ENCODE peak calls at places on chromosomes 1 and 21, in nine cellular contexts. One of them, this sample, is unnamed.

GRCh38 chr1:179342740-179343404 is 22.9 kb upstream of the AXDND1 start:
- DNase-seq in SW480: no peak
- DNase-seq in lower leg skin: no peak
- DNase-seq in NK-92 treated with Interleukin-12 subunit alpha and Interleukin-12 subunit beta, amount 100 ng/mL, for 24 hours: no peak
- DNase-seq in caudate nucleus: no peak
- DNase-seq in hypothalamus: no peak
- DNase-seq in CD4-positive, alpha-beta memory T cell: no peak
- DNase-seq in activated naive CD8-positive, alpha-beta T cell treated with anti-CD3 and anti-CD28 coated beads, Interleukin-2, amount 50 U/mL, for 24 hours: no peak
- DNase-seq in HCT116: no peak
- DNase-seq in this sample: no peak

GRCh38 chr1:171355727-171356126 is 41.7 kb downstream of the FMO4 start:
- DNase-seq in SW480: no peak
- DNase-seq in lower leg skin: no peak
- DNase-seq in NK-92 treated with Interleukin-12 subunit alpha and Interleukin-12 subunit beta, amount 100 ng/mL, for 24 hours: no peak
- DNase-seq in caudate nucleus: peak; percentile 8
- DNase-seq in hypothalamus: no peak
- DNase-seq in CD4-positive, alpha-beta memory T cell: no peak
- DNase-seq in activated naive CD8-positive, alpha-beta T cell treated with anti-CD3 and anti-CD28 coated beads, Interleukin-2, amount 50 U/mL, for 24 hours: no peak
- DNase-seq in HCT116: no peak
- DNase-seq in this sample: no peak

GRCh38 chr1:184463680-184464079 is 76.9 kb downstream of the C1orf21 start:
- DNase-seq in SW480: no peak
- DNase-seq in lower leg skin: no peak
- DNase-seq in NK-92 treated with Interleukin-12 subunit alpha and Interleukin-12 subunit beta, amount 100 ng/mL, for 24 hours: no peak
- DNase-seq in caudate nucleus: no peak
- DNase-seq in hypothalamus: no peak
- DNase-seq in CD4-positive, alpha-beta memory T cell: no peak
- DNase-seq in activated naive CD8-positive, alpha-beta T cell treated with anti-CD3 and anti-CD28 coated beads, Interleukin-2, amount 50 U/mL, for 24 hours: no peak
- DNase-seq in HCT116: no peak
- DNase-seq in this sample: no peak

GRCh38 chr1:65681101-65681500 is 111.6 kb upstream of the PDE4B start:
- DNase-seq in SW480: no peak
- DNase-seq in lower leg skin: no peak
- DNase-seq in NK-92 treated with Interleukin-12 subunit alpha and Interleukin-12 subunit beta, amount 100 ng/mL, for 24 hours: no peak
- DNase-seq in caudate nucleus: no peak
- DNase-seq in hypothalamus: no peak
- DNase-seq in CD4-positive, alpha-beta memory T cell: no peak
- DNase-seq in activated naive CD8-positive, alpha-beta T cell treated with anti-CD3 and anti-CD28 coated beads, Interleukin-2, amount 50 U/mL, for 24 hours: no peak
- DNase-seq in HCT116: no peak
- DNase-seq in this sample: no peak

GRCh38 chr1:19374402-19374801 is 62.3 kb downstream of the SLC66A1 start:
- DNase-seq in SW480: no peak
- DNase-seq in lower leg skin: no peak
- DNase-seq in NK-92 treated with Interleukin-12 subunit alpha and Interleukin-12 subunit beta, amount 100 ng/mL, for 24 hours: no peak
- DNase-seq in caudate nucleus: no peak
- DNase-seq in hypothalamus: no peak
- DNase-seq in CD4-positive, alpha-beta memory T cell: no peak
- DNase-seq in activated naive CD8-positive, alpha-beta T cell treated with anti-CD3 and anti-CD28 coated beads, Interleukin-2, amount 50 U/mL, for 24 hours: no peak
- DNase-seq in HCT116: no peak
- DNase-seq in this sample: no peak

GRCh38 chr21:39788383-39788782 is 43.4 kb downstream of the IGSF5 start:
- DNase-seq in SW480: peak; percentile 96
- DNase-seq in lower leg skin: peak; percentile 87
- DNase-seq in NK-92 treated with Interleukin-12 subunit alpha and Interleukin-12 subunit beta, amount 100 ng/mL, for 24 hours: no peak
- DNase-seq in caudate nucleus: peak; percentile 70
- DNase-seq in hypothalamus: peak; percentile 62
- DNase-seq in CD4-positive, alpha-beta memory T cell: no peak
- DNase-seq in activated naive CD8-positive, alpha-beta T cell treated with anti-CD3 and anti-CD28 coated beads, Interleukin-2, amount 50 U/mL, for 24 hours: no peak
- DNase-seq in HCT116: peak; percentile 66
- DNase-seq in this sample: peak; percentile 52

GRCh38 chr21:44948426-44949120 is 8.7 kb downstream of the SLX9 start:
- DNase-seq in SW480: no peak
- DNase-seq in lower leg skin: no peak
- DNase-seq in NK-92 treated with Interleukin-12 subunit alpha and Interleukin-12 subunit beta, amount 100 ng/mL, for 24 hours: no peak
- DNase-seq in caudate nucleus: no peak
- DNase-seq in hypothalamus: no peak
- DNase-seq in CD4-positive, alpha-beta memory T cell: no peak
- DNase-seq in activated naive CD8-positive, alpha-beta T cell treated with anti-CD3 and anti-CD28 coated beads, Interleukin-2, amount 50 U/mL, for 24 hours: no peak
- DNase-seq in HCT116: no peak
- DNase-seq in this sample: no peak

GRCh38 chr1:8754993-8755392 is 62.4 kb downstream of the RERE start:
- DNase-seq in SW480: no peak
- DNase-seq in lower leg skin: no peak
- DNase-seq in NK-92 treated with Interleukin-12 subunit alpha and Interleukin-12 subunit beta, amount 100 ng/mL, for 24 hours: no peak
- DNase-seq in caudate nucleus: no peak
- DNase-seq in hypothalamus: no peak
- DNase-seq in CD4-positive, alpha-beta memory T cell: no peak
- DNase-seq in activated naive CD8-positive, alpha-beta T cell treated with anti-CD3 and anti-CD28 coated beads, Interleukin-2, amount 50 U/mL, for 24 hours: no peak
- DNase-seq in HCT116: no peak
- DNase-seq in this sample: no peak

GRCh38 chr1:20530901-20531300 is 21.5 kb upstream of the FAM43B start:
- DNase-seq in SW480: no peak
- DNase-seq in lower leg skin: no peak
- DNase-seq in NK-92 treated with Interleukin-12 subunit alpha and Interleukin-12 subunit beta, amount 100 ng/mL, for 24 hours: no peak
- DNase-seq in caudate nucleus: peak; percentile 52
- DNase-seq in hypothalamus: no peak
- DNase-seq in CD4-positive, alpha-beta memory T cell: no peak
- DNase-seq in activated naive CD8-positive, alpha-beta T cell treated with anti-CD3 and anti-CD28 coated beads, Interleukin-2, amount 50 U/mL, for 24 hours: no peak
- DNase-seq in HCT116: no peak
- DNase-seq in this sample: no peak

GRCh38 chr1:87330201-87330953 is 1.7 kb downstream of the LMO4 start:
- DNase-seq in SW480: peak; percentile 9
- DNase-seq in lower leg skin: peak; percentile 83
- DNase-seq in NK-92 treated with Interleukin-12 subunit alpha and Interleukin-12 subunit beta, amount 100 ng/mL, for 24 hours: peak; percentile 6
- DNase-seq in caudate nucleus: peak; percentile 27
- DNase-seq in hypothalamus: peak; percentile 4
- DNase-seq in CD4-positive, alpha-beta memory T cell: peak; percentile 23
- DNase-seq in activated naive CD8-positive, alpha-beta T cell treated with anti-CD3 and anti-CD28 coated beads, Interleukin-2, amount 50 U/mL, for 24 hours: peak; percentile 16
- DNase-seq in HCT116: no peak
- DNase-seq in this sample: no peak

GRCh38 chr1:218872026-218872425 is 301.7 kb upstream of the LYPLAL1 start:
- DNase-seq in SW480: no peak
- DNase-seq in lower leg skin: no peak
- DNase-seq in NK-92 treated with Interleukin-12 subunit alpha and Interleukin-12 subunit beta, amount 100 ng/mL, for 24 hours: no peak
- DNase-seq in caudate nucleus: no peak
- DNase-seq in hypothalamus: no peak
- DNase-seq in CD4-positive, alpha-beta memory T cell: no peak
- DNase-seq in activated naive CD8-positive, alpha-beta T cell treated with anti-CD3 and anti-CD28 coated beads, Interleukin-2, amount 50 U/mL, for 24 hours: no peak
- DNase-seq in HCT116: no peak
- DNase-seq in this sample: no peak

GRCh38 chr1:53982034-53982761 is 35.8 kb downstream of the LDLRAD1 start:
- DNase-seq in SW480: peak; percentile 69
- DNase-seq in lower leg skin: no peak
- DNase-seq in NK-92 treated with Interleukin-12 subunit alpha and Interleukin-12 subunit beta, amount 100 ng/mL, for 24 hours: no peak
- DNase-seq in caudate nucleus: peak; percentile 31
- DNase-seq in hypothalamus: no peak
- DNase-seq in CD4-positive, alpha-beta memory T cell: no peak
- DNase-seq in activated naive CD8-positive, alpha-beta T cell treated with anti-CD3 and anti-CD28 coated beads, Interleukin-2, amount 50 U/mL, for 24 hours: no peak
- DNase-seq in HCT116: no peak
- DNase-seq in this sample: no peak

GRCh38 chr1:8464987-8465386 is 147.1 kb downstream of the SLC45A1 start:
- DNase-seq in SW480: no peak
- DNase-seq in lower leg skin: no peak
- DNase-seq in NK-92 treated with Interleukin-12 subunit alpha and Interleukin-12 subunit beta, amount 100 ng/mL, for 24 hours: no peak
- DNase-seq in caudate nucleus: no peak
- DNase-seq in hypothalamus: no peak
- DNase-seq in CD4-positive, alpha-beta memory T cell: no peak
- DNase-seq in activated naive CD8-positive, alpha-beta T cell treated with anti-CD3 and anti-CD28 coated beads, Interleukin-2, amount 50 U/mL, for 24 hours: no peak
- DNase-seq in HCT116: no peak
- DNase-seq in this sample: no peak

GRCh38 chr21:35256468-35256988 is 207.4 kb upstream of the RUNX1 start:
- DNase-seq in SW480: peak; percentile 97
- DNase-seq in lower leg skin: peak; percentile 89
- DNase-seq in NK-92 treated with Interleukin-12 subunit alpha and Interleukin-12 subunit beta, amount 100 ng/mL, for 24 hours: no peak
- DNase-seq in caudate nucleus: peak; percentile 1
- DNase-seq in hypothalamus: peak; percentile 12
- DNase-seq in CD4-positive, alpha-beta memory T cell: no peak
- DNase-seq in activated naive CD8-positive, alpha-beta T cell treated with anti-CD3 and anti-CD28 coated beads, Interleukin-2, amount 50 U/mL, for 24 hours: no peak
- DNase-seq in HCT116: peak; percentile 89
- DNase-seq in this sample: no peak

GRCh38 chr1:70003509-70003908 is 201.9 kb downstream of the LRRC40 start:
- DNase-seq in SW480: no peak
- DNase-seq in lower leg skin: no peak
- DNase-seq in NK-92 treated with Interleukin-12 subunit alpha and Interleukin-12 subunit beta, amount 100 ng/mL, for 24 hours: no peak
- DNase-seq in caudate nucleus: no peak
- DNase-seq in hypothalamus: no peak
- DNase-seq in CD4-positive, alpha-beta memory T cell: no peak
- DNase-seq in activated naive CD8-positive, alpha-beta T cell treated with anti-CD3 and anti-CD28 coated beads, Interleukin-2, amount 50 U/mL, for 24 hours: no peak
- DNase-seq in HCT116: no peak
- DNase-seq in this sample: no peak

GRCh38 chr1:154820646-154821045 is 49.4 kb downstream of the KCNN3 start:
- DNase-seq in SW480: no peak
- DNase-seq in lower leg skin: no peak
- DNase-seq in NK-92 treated with Interleukin-12 subunit alpha and Interleukin-12 subunit beta, amount 100 ng/mL, for 24 hours: no peak
- DNase-seq in caudate nucleus: no peak
- DNase-seq in hypothalamus: no peak
- DNase-seq in CD4-positive, alpha-beta memory T cell: no peak
- DNase-seq in activated naive CD8-positive, alpha-beta T cell treated with anti-CD3 and anti-CD28 coated beads, Interleukin-2, amount 50 U/mL, for 24 hours: no peak
- DNase-seq in HCT116: no peak
- DNase-seq in this sample: no peak

GRCh38 chr1:239947789-239948188 is 143.9 kb upstream of the FMN2 start:
- DNase-seq in SW480: no peak
- DNase-seq in lower leg skin: no peak
- DNase-seq in NK-92 treated with Interleukin-12 subunit alpha and Interleukin-12 subunit beta, amount 100 ng/mL, for 24 hours: no peak
- DNase-seq in caudate nucleus: no peak
- DNase-seq in hypothalamus: no peak
- DNase-seq in CD4-positive, alpha-beta memory T cell: no peak
- DNase-seq in activated naive CD8-positive, alpha-beta T cell treated with anti-CD3 and anti-CD28 coated beads, Interleukin-2, amount 50 U/mL, for 24 hours: no peak
- DNase-seq in HCT116: no peak
- DNase-seq in this sample: no peak

GRCh38 chr1:233448290-233448689 is 120.8 kb downstream of the MAP3K21 start:
- DNase-seq in SW480: no peak
- DNase-seq in lower leg skin: no peak
- DNase-seq in NK-92 treated with Interleukin-12 subunit alpha and Interleukin-12 subunit beta, amount 100 ng/mL, for 24 hours: no peak
- DNase-seq in caudate nucleus: no peak
- DNase-seq in hypothalamus: no peak
- DNase-seq in CD4-positive, alpha-beta memory T cell: no peak
- DNase-seq in activated naive CD8-positive, alpha-beta T cell treated with anti-CD3 and anti-CD28 coated beads, Interleukin-2, amount 50 U/mL, for 24 hours: no peak
- DNase-seq in HCT116: no peak
- DNase-seq in this sample: no peak

GRCh38 chr1:38076038-38076437 is 29.4 kb upstream of the POU3F1 start:
- DNase-seq in SW480: no peak
- DNase-seq in lower leg skin: no peak
- DNase-seq in NK-92 treated with Interleukin-12 subunit alpha and Interleukin-12 subunit beta, amount 100 ng/mL, for 24 hours: no peak
- DNase-seq in caudate nucleus: no peak
- DNase-seq in hypothalamus: no peak
- DNase-seq in CD4-positive, alpha-beta memory T cell: no peak
- DNase-seq in activated naive CD8-positive, alpha-beta T cell treated with anti-CD3 and anti-CD28 coated beads, Interleukin-2, amount 50 U/mL, for 24 hours: no peak
- DNase-seq in HCT116: no peak
- DNase-seq in this sample: no peak

GRCh38 chr21:41877901-41878830 is 978 bp downstream of the PRDM15 start:
- DNase-seq in SW480: peak; percentile 26
- DNase-seq in lower leg skin: no peak
- DNase-seq in NK-92 treated with Interleukin-12 subunit alpha and Interleukin-12 subunit beta, amount 100 ng/mL, for 24 hours: no peak
- DNase-seq in caudate nucleus: peak; percentile 16
- DNase-seq in hypothalamus: no peak
- DNase-seq in CD4-positive, alpha-beta memory T cell: peak; percentile 27
- DNase-seq in activated naive CD8-positive, alpha-beta T cell treated with anti-CD3 and anti-CD28 coated beads, Interleukin-2, amount 50 U/mL, for 24 hours: peak; percentile 38
- DNase-seq in HCT116: no peak
- DNase-seq in this sample: no peak

GRCh38 chr1:31984419-31985347 is 29.0 kb upstream of the KHDRBS1 start:
- DNase-seq in SW480: no peak
- DNase-seq in lower leg skin: no peak
- DNase-seq in NK-92 treated with Interleukin-12 subunit alpha and Interleukin-12 subunit beta, amount 100 ng/mL, for 24 hours: peak; percentile 6
- DNase-seq in caudate nucleus: no peak
- DNase-seq in hypothalamus: no peak
- DNase-seq in CD4-positive, alpha-beta memory T cell: no peak
- DNase-seq in activated naive CD8-positive, alpha-beta T cell treated with anti-CD3 and anti-CD28 coated beads, Interleukin-2, amount 50 U/mL, for 24 hours: peak; percentile 31
- DNase-seq in HCT116: no peak
- DNase-seq in this sample: no peak